ENCODE peak calls at places on chromosomes 5 and 9, in five cellular contexts. One of them, this sample, is unnamed.
A peak's percentile ranks its signal among the peaks of the same experiment; 100 is the strongest.

GRCh38 chr5:150078802-150079654 is 7.3 kb downstream of the CSF1R start:
- DNase-seq in Peyer's patch: peak; percentile 31
- DNase-seq in A549: no peak
- DNase-seq in transverse colon: no peak
- DNase-seq in A673: no peak
- DNase-seq in this sample: no peak

GRCh38 chr5:55343107-55343506 is 35.3 kb downstream of the MTREX start:
- DNase-seq in Peyer's patch: no peak
- DNase-seq in A549: no peak
- DNase-seq in transverse colon: no peak
- DNase-seq in A673: no peak
- DNase-seq in this sample: no peak

GRCh38 chr5:65262590-65263189 is 219.0 kb downstream of the ADAMTS6 start:
- DNase-seq in Peyer's patch: no peak
- DNase-seq in A549: no peak
- DNase-seq in transverse colon: no peak
- DNase-seq in A673: peak; percentile 66
- DNase-seq in this sample: no peak

GRCh38 chr9:101311759-101312420 is 72.9 kb downstream of the BAAT start:
- DNase-seq in Peyer's patch: no peak
- DNase-seq in A549: peak; percentile 55
- DNase-seq in transverse colon: no peak
- DNase-seq in A673: peak; percentile 87
- DNase-seq in this sample: no peak

GRCh38 chr5:98424681-98425454 is 348.6 kb upstream of the RGMB start:
- DNase-seq in Peyer's patch: no peak
- DNase-seq in A549: no peak
- DNase-seq in transverse colon: no peak
- DNase-seq in A673: no peak
- DNase-seq in this sample: peak; percentile 25

GRCh38 chr9:18238254-18238653 is 235.7 kb upstream of the ADAMTSL1 start:
- DNase-seq in Peyer's patch: no peak
- DNase-seq in A549: no peak
- DNase-seq in transverse colon: no peak
- DNase-seq in A673: no peak
- DNase-seq in this sample: no peak

GRCh38 chr9:110427497-110428104 is 89.9 kb upstream of the TXNDC8 start:
- DNase-seq in Peyer's patch: peak; percentile 76
- DNase-seq in A549: peak; percentile 34
- DNase-seq in transverse colon: peak; percentile 69
- DNase-seq in A673: peak; percentile 60
- DNase-seq in this sample: no peak

GRCh38 chr5:133485468-133485867 is 126.9 kb downstream of the FSTL4 start:
- DNase-seq in Peyer's patch: no peak
- DNase-seq in A549: no peak
- DNase-seq in transverse colon: no peak
- DNase-seq in A673: no peak
- DNase-seq in this sample: no peak

GRCh38 chr5:10588779-10589447 is 25.0 kb downstream of the ANKRD33B start:
- DNase-seq in Peyer's patch: no peak
- DNase-seq in A549: no peak
- DNase-seq in transverse colon: no peak
- DNase-seq in A673: no peak
- DNase-seq in this sample: no peak

GRCh38 chr9:121684381-121685145 is 33.1 kb downstream of the DAB2IP start:
- DNase-seq in Peyer's patch: peak; percentile 77
- DNase-seq in A549: peak; percentile 60
- DNase-seq in transverse colon: peak; percentile 62
- DNase-seq in A673: peak; percentile 51
- DNase-seq in this sample: no peak

GRCh38 chr9:99533421-99533820 is 288.3 kb upstream of the NR4A3 start:
- DNase-seq in Peyer's patch: no peak
- DNase-seq in A549: no peak
- DNase-seq in transverse colon: no peak
- DNase-seq in A673: no peak
- DNase-seq in this sample: no peak

GRCh38 chr5:157821822-157822622 is 36.9 kb downstream of the CLINT1 start:
- DNase-seq in Peyer's patch: no peak
- DNase-seq in A549: no peak
- DNase-seq in transverse colon: no peak
- DNase-seq in A673: no peak
- DNase-seq in this sample: no peak

GRCh38 chr5:131536211-131536826 is 98.7 kb downstream of the RAPGEF6 start:
- DNase-seq in Peyer's patch: no peak
- DNase-seq in A549: no peak
- DNase-seq in transverse colon: no peak
- DNase-seq in A673: peak; percentile 39
- DNase-seq in this sample: no peak

GRCh38 chr9:127943746-127944145 is 6.1 kb upstream of the DPM2 start:
- DNase-seq in Peyer's patch: peak; percentile 90
- DNase-seq in A549: peak; percentile 79
- DNase-seq in transverse colon: peak; percentile 87
- DNase-seq in A673: peak; percentile 88
- DNase-seq in this sample: peak; percentile 86

GRCh38 chr9:37602817-37603216 is 10.4 kb upstream of the TOMM5 start:
- DNase-seq in Peyer's patch: peak; percentile 82
- DNase-seq in A549: no peak
- DNase-seq in transverse colon: peak; percentile 88
- DNase-seq in A673: no peak
- DNase-seq in this sample: no peak

GRCh38 chr5:172766287-172767104 is 4.5 kb downstream of the DUSP1 start:
- DNase-seq in Peyer's patch: no peak
- DNase-seq in A549: no peak
- DNase-seq in transverse colon: peak; percentile 65
- DNase-seq in A673: peak; percentile 23
- DNase-seq in this sample: peak; percentile 71

GRCh38 chr9:97966493-97966892 is 16.6 kb upstream of the ANP32B start:
- DNase-seq in Peyer's patch: no peak
- DNase-seq in A549: no peak
- DNase-seq in transverse colon: no peak
- DNase-seq in A673: no peak
- DNase-seq in this sample: no peak

DNA sequence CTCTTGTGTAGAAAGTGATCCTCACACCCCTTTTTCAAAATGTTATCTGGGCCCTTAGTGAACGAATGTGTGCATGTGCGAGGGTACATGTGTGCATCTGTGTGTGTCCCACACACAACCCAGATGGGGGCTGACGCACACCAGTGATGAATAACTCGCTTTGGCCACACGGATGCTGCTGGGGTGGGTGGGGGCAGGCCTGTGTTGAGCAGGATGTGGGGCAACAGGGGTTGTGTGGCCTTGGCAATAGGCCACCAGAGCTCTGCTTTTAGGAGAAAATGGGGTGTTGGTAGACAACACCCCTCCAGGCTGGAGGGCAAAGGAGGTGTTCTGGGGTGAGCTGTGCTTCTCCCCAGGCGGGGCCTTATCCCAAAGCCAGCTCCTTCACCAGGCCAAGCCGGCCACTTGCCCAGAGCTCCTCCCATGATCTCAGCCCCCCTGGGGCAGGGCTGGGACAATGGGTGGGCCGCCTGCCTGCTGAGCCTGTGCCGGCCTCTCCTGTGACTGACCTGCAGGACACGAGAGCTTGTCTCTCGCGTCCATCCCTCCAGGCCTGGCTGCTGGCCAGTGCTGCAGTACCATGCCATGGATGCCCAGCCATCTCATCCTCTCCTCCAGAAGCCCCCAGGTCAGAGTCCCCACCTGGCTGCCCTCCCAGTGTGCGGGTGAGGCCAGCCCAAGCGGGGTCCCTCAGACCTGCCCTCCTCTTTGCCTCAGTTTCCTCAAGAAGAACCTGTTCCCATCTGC is 1.7 kb downstream of the DBN1 start:
- DNase-seq in Peyer's patch: no peak
- DNase-seq in A549: no peak
- DNase-seq in transverse colon: no peak
- DNase-seq in A673: no peak
- DNase-seq in this sample: peak; percentile 73
- H3K4me1 ChIP-seq in Peyer's patch: peaks cover 8% of the 10 kb centered on the region
- H3K4me1 ChIP-seq in A549: peaks cover 59% of the 10 kb centered on the region
- H3K4me1 ChIP-seq in transverse colon: peaks cover 11% of the 10 kb centered on the region
- H3K4me1 ChIP-seq in A673: peaks cover 27% of the 10 kb centered on the region
- H3K4me1 ChIP-seq in this sample: peaks cover 24% of the 10 kb centered on the region

GRCh38 chr5:37770791-37771190 is 69.0 kb downstream of the GDNF start:
- DNase-seq in Peyer's patch: no peak
- DNase-seq in A549: no peak
- DNase-seq in transverse colon: no peak
- DNase-seq in A673: no peak
- DNase-seq in this sample: no peak

GRCh38 chr5:37772255-37772654 is 67.6 kb downstream of the GDNF start:
- DNase-seq in Peyer's patch: no peak
- DNase-seq in A549: no peak
- DNase-seq in transverse colon: no peak
- DNase-seq in A673: no peak
- DNase-seq in this sample: no peak

GRCh38 chr5:37769840-37770239 is 70.0 kb downstream of the GDNF start:
- DNase-seq in Peyer's patch: no peak
- DNase-seq in A549: no peak
- DNase-seq in transverse colon: no peak
- DNase-seq in A673: no peak
- DNase-seq in this sample: no peak

GRCh38 chr5:37771203-37771611 is 68.6 kb downstream of the GDNF start:
- DNase-seq in Peyer's patch: no peak
- DNase-seq in A549: no peak
- DNase-seq in transverse colon: no peak
- DNase-seq in A673: no peak
- DNase-seq in this sample: no peak

GRCh38 chr5:37771731-37772130 is 68.1 kb downstream of the GDNF start:
- DNase-seq in Peyer's patch: no peak
- DNase-seq in A549: no peak
- DNase-seq in transverse colon: no peak
- DNase-seq in A673: no peak
- DNase-seq in this sample: no peak
- H3K4me1 ChIP-seq in Peyer's patch: no peaks in the 10 kb centered on the region
- H3K4me1 ChIP-seq in A549: no peaks in the 10 kb centered on the region
- H3K4me1 ChIP-seq in transverse colon: no peaks in the 10 kb centered on the region
- H3K4me1 ChIP-seq in A673: peaks cover 8% of the 10 kb centered on the region
- H3K4me1 ChIP-seq in this sample: peaks cover 4% of the 10 kb centered on the region

GRCh38 chr5:145244251-145244650 is 590.9 kb downstream of the PRELID2 start:
- DNase-seq in Peyer's patch: no peak
- DNase-seq in A549: no peak
- DNase-seq in transverse colon: no peak
- DNase-seq in A673: peak; percentile 36
- DNase-seq in this sample: no peak
- H3K4me1 ChIP-seq in Peyer's patch: no peaks in the 10 kb centered on the region
- H3K4me1 ChIP-seq in A549: peaks cover 2% of the 10 kb centered on the region
- H3K4me1 ChIP-seq in transverse colon: no peaks in the 10 kb centered on the region
- H3K4me1 ChIP-seq in A673: peaks cover 72% of the 10 kb centered on the region
- H3K4me1 ChIP-seq in this sample: peaks cover 16% of the 10 kb centered on the region

GRCh38 chr5:77774981-77775772 is 962 bp downstream of the TBCA start:
- DNase-seq in Peyer's patch: no peak
- DNase-seq in A549: no peak
- DNase-seq in transverse colon: no peak
- DNase-seq in A673: no peak
- DNase-seq in this sample: no peak

GRCh38 chr5:77770293-77771005 is 5.7 kb downstream of the TBCA start:
- DNase-seq in Peyer's patch: no peak
- DNase-seq in A549: no peak
- DNase-seq in transverse colon: no peak
- DNase-seq in A673: no peak
- DNase-seq in this sample: no peak

GRCh38 chr5:77773734-77774280 is 2.3 kb downstream of the TBCA start:
- DNase-seq in Peyer's patch: no peak
- DNase-seq in A549: no peak
- DNase-seq in transverse colon: no peak
- DNase-seq in A673: no peak
- DNase-seq in this sample: no peak

GRCh38 chr5:77771452-77771851 is 4.7 kb downstream of the TBCA start:
- DNase-seq in Peyer's patch: no peak
- DNase-seq in A549: no peak
- DNase-seq in transverse colon: no peak
- DNase-seq in A673: no peak
- DNase-seq in this sample: no peak

DNA sequence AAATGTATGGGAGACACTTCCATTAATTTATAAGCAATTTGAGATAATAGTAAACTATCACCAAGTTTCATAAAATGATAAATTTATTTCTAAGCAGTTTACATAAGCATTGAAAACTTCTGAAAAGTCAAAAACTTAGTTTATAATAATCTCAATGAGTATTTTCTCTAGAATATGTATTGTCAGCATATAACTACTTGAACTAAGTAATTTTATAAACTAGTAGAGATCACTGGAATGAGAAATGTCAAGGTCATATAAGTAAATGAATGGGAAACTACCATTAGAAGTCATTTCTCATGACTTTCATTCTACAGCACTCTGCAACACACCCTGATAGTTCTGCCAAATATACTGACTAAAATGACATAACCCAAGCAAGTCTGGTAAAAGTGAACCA is 3.4 kb downstream of the TBCA start:
- DNase-seq in Peyer's patch: no peak
- DNase-seq in A549: no peak
- DNase-seq in transverse colon: no peak
- DNase-seq in A673: no peak
- DNase-seq in this sample: no peak
- H3K4me1 ChIP-seq in Peyer's patch: peaks cover 15% of the 10 kb centered on the region
- H3K4me1 ChIP-seq in A549: peaks cover 37% of the 10 kb centered on the region
- H3K4me1 ChIP-seq in transverse colon: peaks cover 12% of the 10 kb centered on the region
- H3K4me1 ChIP-seq in A673: peaks cover 16% of the 10 kb centered on the region
- H3K4me1 ChIP-seq in this sample: peaks cover 23% of the 10 kb centered on the region

DNA sequence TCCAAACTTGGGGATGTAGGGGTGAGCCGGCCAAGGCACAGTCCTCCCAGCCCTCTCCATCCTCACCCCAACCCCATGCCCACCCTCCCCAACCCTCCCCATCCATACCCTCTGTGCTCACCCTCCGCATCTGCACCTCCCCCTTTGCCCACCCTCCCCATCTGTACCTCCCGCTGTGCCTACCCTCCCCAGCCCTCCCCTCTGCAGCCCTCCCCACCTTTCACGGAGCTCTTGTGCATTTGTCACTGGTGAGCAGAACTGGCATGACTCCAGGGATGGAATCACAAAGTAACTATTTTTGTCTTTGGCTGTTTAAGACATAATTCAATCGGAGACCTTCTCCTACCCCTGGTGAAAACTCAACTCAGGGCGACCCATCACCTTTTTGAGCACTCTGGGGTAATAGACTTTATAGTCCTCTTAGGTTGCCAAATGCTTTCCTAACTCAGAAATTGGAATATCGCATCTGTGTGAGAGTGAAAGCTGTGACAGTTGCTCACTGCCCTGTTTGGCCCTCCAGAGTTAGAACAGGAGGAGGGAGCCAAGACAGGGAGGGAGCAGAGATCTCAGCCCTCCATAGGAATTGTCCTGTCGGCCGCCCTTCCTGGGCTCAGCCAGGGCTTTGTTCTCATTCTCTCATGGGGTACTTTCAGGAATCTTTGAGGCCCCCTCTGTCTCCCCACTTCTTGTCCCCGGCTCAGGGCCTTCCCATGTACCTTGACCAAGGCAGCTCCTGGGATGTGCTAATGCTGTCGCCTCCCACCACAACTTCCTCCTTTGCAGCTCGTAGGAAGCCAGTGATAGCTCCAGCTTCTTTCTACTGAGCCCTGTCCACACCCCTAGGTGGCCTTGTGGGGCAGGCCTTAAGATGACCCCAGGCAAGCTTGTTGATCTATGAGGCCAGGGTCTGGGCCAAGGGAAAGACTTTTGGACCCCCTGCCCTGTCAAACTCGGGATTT is 36.2 kb downstream of the OTULIN start:
- DNase-seq in Peyer's patch: no peak
- DNase-seq in A549: no peak
- DNase-seq in transverse colon: no peak
- DNase-seq in A673: no peak
- DNase-seq in this sample: no peak
- H3K4me1 ChIP-seq in Peyer's patch: no peaks in the 10 kb centered on the region
- H3K4me1 ChIP-seq in A549: peaks cover 5% of the 10 kb centered on the region
- H3K4me1 ChIP-seq in transverse colon: no peaks in the 10 kb centered on the region
- H3K4me1 ChIP-seq in A673: no peaks in the 10 kb centered on the region
- H3K4me1 ChIP-seq in this sample: no peaks in the 10 kb centered on the region

GRCh38 chr5:16886793-16887345 is 49.2 kb downstream of the MYO10 start:
- DNase-seq in Peyer's patch: no peak
- DNase-seq in A549: no peak
- DNase-seq in transverse colon: no peak
- DNase-seq in A673: no peak
- DNase-seq in this sample: no peak
- H3K4me1 ChIP-seq in Peyer's patch: no peaks in the 10 kb centered on the region
- H3K4me1 ChIP-seq in A549: peaks cover 95% of the 10 kb centered on the region
- H3K4me1 ChIP-seq in transverse colon: peaks cover 52% of the 10 kb centered on the region
- H3K4me1 ChIP-seq in A673: peaks cover 89% of the 10 kb centered on the region
- H3K4me1 ChIP-seq in this sample: peaks cover 17% of the 10 kb centered on the region